ENCODE peak calls at places on chromosome 2, in six cellular contexts. V, U, T, X, N and G are unnamed samples.

GRCh38 chr2:109271920-109272319 is 142.9 kb downstream of the SH3RF3 start:
- DNase-seq in X (no peak), T (no peak), U (no peak), V (no peak), N (peak), G (no peak)

GRCh38 chr2:172901913-172902312 is 166.3 kb downstream of the RAPGEF4 start:
- DNase-seq in T (no peak), X (no peak), N (no peak), U (no peak), V (no peak), G (no peak)

GRCh38 chr2:31240406-31241365 is 6.7 kb downstream of the EHD3 start:
- DNase-seq in T (no peak), X (no peak), U (no peak), V (no peak), N (no peak), G (no peak)

GRCh38 chr2:120539937-120540718 is 194.2 kb downstream of the INHBB start:
- DNase-seq in V (peak), T (peak), N (peak), X (no peak), U (peak), G (no peak)

GRCh38 chr2:219595250-219595649 is 2.4 kb upstream of the STK11IP start:
- DNase-seq in U (no peak), T (peak), N (no peak), X (no peak), V (no peak), G (peak)

GRCh38 chr2:4898706-4899105 is 793.5 kb upstream of the SOX11 start:
- DNase-seq in U (peak), X (no peak), T (no peak), V (no peak), N (no peak), G (no peak)

GRCh38 chr2:68292108-68292710 is 27.5 kb downstream of the CNRIP1 start:
- DNase-seq in V (no peak), X (no peak), N (no peak), U (peak), T (peak), G (no peak)

GRCh38 chr2:213766465-213766891 is 482.2 kb downstream of the SPAG16 start:
- DNase-seq in X (no peak), V (no peak), T (no peak), N (no peak), U (no peak), G (no peak)

GRCh38 chr2:208142925-208143799 is 2.8 kb downstream of the CRYGB start:
- DNase-seq in T (peak), X (no peak), V (no peak), U (no peak), N (no peak), G (no peak)

GRCh38 chr2:234881413-234882241 is 70.2 kb upstream of the SH3BP4 start:
- DNase-seq in V (peak), T (peak), U (peak), N (peak), X (peak), G (peak)

GRCh38 chr2:36682562-36682961 is 13.9 kb upstream of the VIT start:
- DNase-seq in T (no peak), X (no peak), V (no peak), U (no peak), N (no peak), G (no peak)

GRCh38 chr2:239291505-239292350 is 109.1 kb downstream of the HDAC4 start:
- DNase-seq in T (no peak), V (peak), U (no peak), X (peak), N (peak), G (peak)

GRCh38 chr2:1491751-1492150 is 78.5 kb downstream of the TPO start:
- DNase-seq in U (no peak), V (peak), T (no peak), N (peak), X (no peak), G (no peak)

GRCh38 chr2:214310319-214310718 is 100.5 kb upstream of the VWC2L start:
- DNase-seq in T (peak), N (no peak), U (peak), V (no peak), X (no peak), G (no peak)

GRCh38 chr2:25938345-25938744 is 44.0 kb downstream of the KIF3C start:
- DNase-seq in N (no peak), T (no peak), V (no peak), U (no peak), X (no peak), G (no peak)

GRCh38 chr2:25941042-25941441 is 41.3 kb downstream of the KIF3C start:
- DNase-seq in N (no peak), U (no peak), T (no peak), V (no peak), X (no peak), G (no peak)

GRCh38 chr2:25933622-25934021 is 48.7 kb downstream of the KIF3C start:
- DNase-seq in N (no peak), X (no peak), U (no peak), T (no peak), V (no peak), G (no peak)

GRCh38 chr2:25939257-25939668 is 43.0 kb downstream of the KIF3C start:
- DNase-seq in T (no peak), V (no peak), N (no peak), U (no peak), X (no peak), G (no peak)

GRCh38 chr2:25936889-25937545 is 45.3 kb downstream of the KIF3C start:
- DNase-seq in T (no peak), U (no peak), N (no peak), X (no peak), V (no peak), G (peak)
- TF ChIP-seq EP300 in T (no peak), U (no peak), N (no peak), X (no peak), V (peak), G (no peak)

DNA sequence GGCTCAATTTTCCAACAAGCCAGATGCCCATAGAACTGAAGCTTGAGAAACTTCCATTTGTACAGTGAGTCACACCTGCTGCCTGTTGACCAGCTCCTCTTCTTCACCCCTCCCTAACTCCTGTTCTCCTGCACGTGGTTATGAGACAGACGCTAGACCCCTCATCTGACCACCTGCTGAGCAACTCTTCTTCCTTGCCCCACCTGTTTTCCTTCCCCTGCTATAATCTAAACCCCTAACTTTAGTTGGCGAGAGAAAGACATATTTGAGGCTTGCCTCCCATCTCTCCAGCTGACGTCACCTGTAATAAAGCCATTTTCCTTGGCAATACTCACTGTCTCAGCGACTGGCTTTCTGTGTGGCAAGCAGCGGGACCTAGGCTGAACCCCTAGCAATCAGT is 22.3 kb upstream of the ITM2C start:
- DNase-seq in N (no peak), V (no peak), U (no peak), X (no peak), T (no peak), G (no peak)
- TF ChIP-seq EP300 in N (no peak), V (no peak), U (no peak), X (no peak), T (no peak), G (no peak)

GRCh38 chr2:41922177-41922576 is 125.6 kb upstream of the PKDCC start:
- DNase-seq in N (no peak), U (peak), V (no peak), X (no peak), T (no peak), G (no peak)
- TF ChIP-seq EP300 in N (no peak), U (peak), V (no peak), X (no peak), T (no peak), G (no peak)

GRCh38 chr2:18272148-18272494 is 288.3 kb downstream of the RDH14 start:
- DNase-seq in T (no peak), X (no peak), U (no peak), V (no peak), N (peak), G (no peak)
- TF ChIP-seq EP300 in T (no peak), X (no peak), U (no peak), V (no peak), N (no peak), G (no peak)

GRCh38 chr2:195656859-195657633 is at the start of gene SLC39A10:
- DNase-seq in N (peak), U (peak), V (peak), X (peak), T (peak), G (peak)
- TF ChIP-seq EP300 in N (no peak), U (no peak), V (no peak), X (no peak), T (no peak), G (no peak)

DNA sequence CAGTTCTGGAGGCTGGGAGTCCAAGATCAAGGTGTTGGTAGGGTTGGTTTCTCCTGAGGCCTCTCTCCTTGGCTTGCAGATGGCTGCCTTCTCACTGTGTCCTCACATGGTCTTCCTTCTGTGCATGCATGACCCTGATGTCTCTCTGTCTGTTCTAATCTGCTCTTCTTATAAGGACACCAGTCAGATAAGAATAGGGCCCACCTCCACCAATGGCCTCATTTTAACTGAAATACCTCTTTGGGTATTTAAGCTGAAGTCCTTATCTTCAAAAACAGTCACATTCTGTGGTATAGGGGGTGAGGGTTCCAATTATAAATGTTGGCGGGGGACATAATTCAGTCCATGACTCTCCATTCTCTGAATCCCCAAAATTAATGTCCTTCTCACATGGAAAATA is 20.7 kb upstream of the CNOT11 start:
- DNase-seq in V (no peak), U (no peak), N (no peak), T (no peak), X (no peak), G (no peak)
- TF ChIP-seq EP300 in V (no peak), U (no peak), N (no peak), T (no peak), X (no peak), G (no peak)

GRCh38 chr2:149648282-149649030 is 60.9 kb upstream of the MMADHC start:
- DNase-seq in V (peak), T (no peak), X (no peak), U (peak), N (peak), G (no peak)
- TF ChIP-seq EP300 in V (no peak), T (no peak), X (no peak), U (no peak), N (no peak), G (no peak)

GRCh38 chr2:64985457-64985856 is 3.7 kb upstream of the SLC1A4 start:
- DNase-seq in U (no peak), N (no peak), T (no peak), X (no peak), V (no peak), G (no peak)

GRCh38 chr2:64980192-64980591 is 9.0 kb upstream of the SLC1A4 start:
- DNase-seq in V (no peak), N (no peak), U (no peak), X (no peak), T (no peak), G (no peak)

GRCh38 chr2:64979744-64980143 is 9.5 kb upstream of the SLC1A4 start:
- DNase-seq in N (no peak), V (no peak), X (no peak), U (no peak), T (no peak), G (no peak)

GRCh38 chr2:64982932-64983331 is 6.3 kb upstream of the SLC1A4 start:
- DNase-seq in N (no peak), X (no peak), U (no peak), T (peak), V (no peak), G (no peak)

DNA sequence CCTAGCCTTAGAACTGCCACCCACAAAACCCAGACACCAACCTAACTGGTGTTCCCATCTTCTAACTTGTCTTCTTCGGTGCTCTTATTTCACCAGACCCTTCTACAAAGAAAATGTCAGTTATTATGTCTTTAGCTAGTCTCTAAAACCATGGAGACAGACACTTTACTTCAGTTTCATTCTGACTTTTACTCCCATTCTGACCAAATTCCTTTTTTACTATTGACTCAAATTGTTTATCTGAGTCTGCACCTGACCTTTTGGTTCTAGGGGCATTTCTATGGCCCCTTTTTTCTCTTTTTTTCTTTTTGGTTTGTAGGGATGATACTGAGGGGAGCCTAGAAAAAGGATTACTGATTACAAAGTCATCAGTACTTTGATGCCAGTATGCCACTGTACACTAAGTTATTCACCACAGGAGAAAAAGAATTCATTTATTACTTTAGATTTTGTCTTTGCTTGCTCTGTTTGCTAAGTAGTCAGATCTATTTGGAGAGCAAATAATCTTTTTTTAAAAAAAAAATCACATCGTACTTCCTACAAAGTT is 6.8 kb upstream of the SLC1A4 start:
- DNase-seq in U (no peak), T (peak), N (no peak), X (no peak), V (no peak), G (no peak)
- TF ChIP-seq EP300 in U (no peak), T (no peak), N (no peak), X (no peak), V (no peak), G (no peak)

GRCh38 chr2:127313359-127313758 is 19.4 kb upstream of the ERCC3 start:
- DNase-seq in X (no peak), N (no peak), V (no peak), T (no peak), U (no peak), G (no peak)
- TF ChIP-seq EP300 in X (no peak), N (no peak), V (no peak), T (no peak), U (no peak), G (no peak)